ENCODE peak calls at places on chromosome 21, in five cellular contexts. G, H, L, W and P are unnamed samples.
A peak's percentile ranks its signal among the peaks of the same experiment; 100 is the strongest.

GRCh38 chr21:38824124-38824822 is 18.5 kb downstream of the ETS2 start:
- DNase-seq in G (no peak), H (no peak), L (no peak), W (peak; percentile 90), P (no peak)

GRCh38 chr21:40902299-40902698 is 55.3 kb upstream of the DSCAM start:
- DNase-seq in G (peak; percentile 48), H (no peak), L (no peak), W (no peak), P (no peak)

GRCh38 chr21:25313891-25314646 is 293.2 kb downstream of the MRPL39 start:
- DNase-seq in G (no peak), H (no peak), L (no peak), W (peak; percentile 67), P (no peak)

GRCh38 chr21:32807717-32808380 is 36.3 kb upstream of the PAXBP1 start:
- DNase-seq in G (no peak), H (no peak), L (no peak), W (peak; percentile 38), P (no peak)

GRCh38 chr21:17699524-17700189 is 87.0 kb upstream of the BTG3 start:
- DNase-seq in G (no peak), H (no peak), L (no peak), W (no peak), P (no peak)

GRCh38 chr21:18521204-18521603 is 117.6 kb upstream of the TMPRSS15 start:
- DNase-seq in G (no peak), H (no peak), L (no peak), W (no peak), P (no peak)

GRCh38 chr21:36134820-36135390 is at the start of gene CBR3:
- DNase-seq in G (peak; percentile 48), H (peak; percentile 86), L (peak; percentile 60), W (peak; percentile 41), P (no peak)

GRCh38 chr21:42971897-42972275 is 2.5 kb upstream of the PKNOX1 start:
- DNase-seq in G (no peak), H (peak; percentile 77), L (no peak), W (no peak), P (no peak)

GRCh38 chr21:41846033-41846317 is 33.2 kb downstream of the PRDM15 start:
- DNase-seq in G (no peak), H (no peak), L (no peak), W (no peak), P (no peak)

GRCh38 chr21:36188081-36188681 is 31.6 kb downstream of the DOP1B start:
- DNase-seq in G (peak; percentile 24), H (no peak), L (peak; percentile 81), W (no peak), P (no peak)

GRCh38 chr21:26614251-26614650 is 41.2 kb upstream of the CYYR1 start:
- DNase-seq in G (no peak), H (no peak), L (no peak), W (no peak), P (no peak)

GRCh38 chr21:26982767-26983166 is 15.9 kb upstream of the ADAMTS5 start:
- DNase-seq in G (no peak), H (no peak), L (no peak), W (peak; percentile 63), P (no peak)

GRCh38 chr21:34728479-34728878 is 59.7 kb downstream of the CLIC6 start:
- DNase-seq in G (peak; percentile 73), H (no peak), L (no peak), W (no peak), P (no peak)

GRCh38 chr21:27580276-27580675 is 613.4 kb upstream of the ADAMTS5 start:
- DNase-seq in G (no peak), H (no peak), L (no peak), W (peak; percentile 66), P (no peak)

GRCh38 chr21:27734146-27734545 is 767.3 kb upstream of the ADAMTS5 start:
- DNase-seq in G (no peak), H (no peak), L (no peak), W (peak; percentile 91), P (no peak)

GRCh38 chr21:37563641-37564340 is 197.2 kb downstream of the DYRK1A start:
- DNase-seq in G (peak; percentile 89), H (peak; percentile 93), L (peak; percentile 89), W (peak; percentile 92), P (peak; percentile 84)

GRCh38 chr21:20341431-20341830 is 656.8 kb upstream of the NCAM2 start:
- DNase-seq in G (no peak), H (no peak), L (no peak), W (no peak), P (no peak)

GRCh38 chr21:33968082-33968997 is 52.7 kb upstream of the ATP5PO start:
- DNase-seq in G (no peak), H (no peak), L (no peak), W (peak; percentile 64), P (no peak)

GRCh38 chr21:40173833-40174232 is 306.6 kb downstream of the PCP4 start:
- DNase-seq in G (no peak), H (peak; percentile 59), L (no peak), W (no peak), P (no peak)

GRCh38 chr21:42227909-42228708 is 9.2 kb downstream of the ABCG1 start:
- DNase-seq in G (peak; percentile 67), H (peak; percentile 80), L (peak; percentile 83), W (peak; percentile 91), P (peak; percentile 73)

GRCh38 chr21:40685121-40685630 is 161.8 kb downstream of the DSCAM start:
- DNase-seq in G (no peak), H (no peak), L (no peak), W (no peak), P (no peak)

GRCh38 chr21:41726970-41727783 is 39.7 kb downstream of the RIPK4 start:
- DNase-seq in G (peak; percentile 91), H (peak; percentile 66), L (peak; percentile 89), W (peak; percentile 42), P (peak; percentile 70)

GRCh38 chr21:41783476-41784150 is 16.8 kb upstream of the RIPK4 start:
- DNase-seq in G (no peak), H (no peak), L (peak; percentile 95), W (no peak), P (no peak)

GRCh38 chr21:42156690-42157605 is 62.0 kb upstream of the ABCG1 start:
- DNase-seq in G (peak; percentile 69), H (peak; percentile 47), L (no peak), W (no peak), P (no peak)

GRCh38 chr21:21146587-21147373 is 148.6 kb downstream of the NCAM2 start:
- DNase-seq in G (no peak), H (no peak), L (no peak), W (no peak), P (no peak)

GRCh38 chr21:23612210-23612609 is 1995.1 kb downstream of the MRPL39 start:
- DNase-seq in G (no peak), H (no peak), L (no peak), W (no peak), P (no peak)

GRCh38 chr21:23394458-23394857 is 2212.8 kb downstream of the MRPL39 start:
- DNase-seq in G (no peak), H (no peak), L (no peak), W (no peak), P (no peak)

GRCh38 chr21:31656199-31657095 is 3.0 kb upstream of the SOD1 start:
- DNase-seq in G (no peak), H (no peak), L (peak; percentile 44), W (peak; percentile 47), P (no peak)

GRCh38 chr21:31663584-31664249 is 4.2 kb downstream of the SOD1 start:
- DNase-seq in G (no peak), H (no peak), L (no peak), W (no peak), P (no peak)

GRCh38 chr21:31658053-31658452 is 1.4 kb upstream of the SOD1 start:
- DNase-seq in G (no peak), H (no peak), L (no peak), W (no peak), P (no peak)

GRCh38 chr21:31660134-31660565 is 657 bp downstream of the SOD1 start:
- DNase-seq in G (no peak), H (peak; percentile 78), L (no peak), W (no peak), P (no peak)

GRCh38 chr21:31659286-31660133 is at the start of gene SOD1:
- DNase-seq in G (peak; percentile 92), H (peak; percentile 98), L (peak; percentile 90), W (peak; percentile 89), P (peak; percentile 70)
- H3K4me3 ChIP-seq in G (peak within 1 kb of the TSS; percentile 84), H (peak within 1 kb of the TSS; percentile 94), L (peak within 1 kb of the TSS; percentile 82), W (peak within 1 kb of the TSS; percentile 87), P (peak within 1 kb of the TSS; percentile 91)

GRCh38 chr21:44485796-44486195 is 30.5 kb downstream of the LRRC3 start:
- DNase-seq in G (no peak), H (no peak), L (no peak), W (no peak), P (no peak)

GRCh38 chr21:44485254-44485793 is 30.0 kb downstream of the LRRC3 start:
- DNase-seq in G (no peak), H (peak; percentile 91), L (no peak), W (peak; percentile 8), P (no peak)

GRCh38 chr21:44484498-44485253 is 29.4 kb downstream of the LRRC3 start:
- DNase-seq in G (no peak), H (peak; percentile 70), L (no peak), W (no peak), P (no peak)

GRCh38 chr21:44487831-44488230 is 32.5 kb downstream of the LRRC3 start:
- DNase-seq in G (no peak), H (peak; percentile 86), L (no peak), W (peak; percentile 19), P (no peak)

DNA sequence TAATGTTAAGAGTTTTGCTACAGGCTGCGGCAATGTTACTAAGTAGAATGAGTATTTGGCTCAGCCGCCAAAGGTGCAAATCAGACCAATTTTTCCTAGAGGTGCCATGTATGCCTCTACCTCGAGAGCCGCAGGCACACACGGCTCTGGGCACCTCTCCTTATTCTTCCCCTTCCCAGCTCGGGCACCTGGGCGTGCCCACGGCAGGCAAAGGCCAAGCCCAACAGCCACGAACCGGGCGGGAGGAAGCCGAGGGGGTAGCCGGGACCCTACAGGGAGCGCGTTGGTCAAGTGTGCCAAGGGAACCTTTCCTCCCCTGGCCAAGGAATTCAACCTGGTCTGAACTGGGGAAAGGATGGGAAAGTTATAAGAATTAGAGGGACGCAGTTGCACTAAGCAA is 31.0 kb downstream of the LRRC3 start:
- DNase-seq in G (no peak), H (no peak), L (no peak), W (no peak), P (no peak)
- H3K4me3 ChIP-seq in G (no peak overlapping the region), H (peak overlapping the region; percentile 71), L (no peak overlapping the region), W (no peak overlapping the region), P (no peak overlapping the region)

GRCh38 chr21:29125979-29126378 is 4.5 kb upstream of the MAP3K7CL start:
- DNase-seq in G (no peak), H (no peak), L (no peak), W (no peak), P (no peak)

GRCh38 chr21:29124645-29125044 is 5.8 kb upstream of the MAP3K7CL start:
- DNase-seq in G (no peak), H (no peak), L (no peak), W (no peak), P (no peak)

GRCh38 chr21:29130234-29130993 is at the start of gene MAP3K7CL:
- DNase-seq in G (no peak), H (no peak), L (no peak), W (peak; percentile 100), P (peak; percentile 52)

GRCh38 chr21:29121759-29122158 is 8.7 kb upstream of the MAP3K7CL start:
- DNase-seq in G (no peak), H (no peak), L (no peak), W (no peak), P (no peak)

GRCh38 chr21:29125199-29125598 is 5.2 kb upstream of the MAP3K7CL start:
- DNase-seq in G (no peak), H (no peak), L (no peak), W (no peak), P (no peak)
- H3K4me3 ChIP-seq in G (no peak overlapping the region), H (no peak overlapping the region), L (no peak overlapping the region), W (no peak overlapping the region), P (no peak overlapping the region)

GRCh38 chr21:44558695-44559094 is at the start of gene KRTAP10-3:
- DNase-seq in G (no peak), H (peak; percentile 20), L (no peak), W (no peak), P (no peak)
- H3K4me3 ChIP-seq in G (no peak within 1 kb of the TSS), H (no peak within 1 kb of the TSS), L (no peak within 1 kb of the TSS), W (no peak within 1 kb of the TSS), P (no peak within 1 kb of the TSS)